ENCODE peak calls at places on chromosome 10, in four cellular contexts. One of them, this sample, is unnamed.

GRCh38 chr10:23200586-23200985 is 8.5 kb downstream of the PTF1A start:
- DNase-seq in Right ventricle myocardium superior: no peak
- DNase-seq in activated T-helper 1 cell treated with Interleukin-2 at 50 U/mL for 16 hours: no peak
- DNase-seq in T-helper 2 cell: no peak
- DNase-seq in this sample: no peak

GRCh38 chr10:67225226-67225625 is 299.4 kb downstream of the LRRTM3 start:
- DNase-seq in Right ventricle myocardium superior: no peak
- DNase-seq in activated T-helper 1 cell treated with Interleukin-2 at 50 U/mL for 16 hours: no peak
- DNase-seq in T-helper 2 cell: no peak
- DNase-seq in this sample: no peak

GRCh38 chr10:126111562-126111961 is 215.2 kb downstream of the FANK1 start:
- DNase-seq in Right ventricle myocardium superior: no peak
- DNase-seq in activated T-helper 1 cell treated with Interleukin-2 at 50 U/mL for 16 hours: no peak
- DNase-seq in T-helper 2 cell: no peak
- DNase-seq in this sample: no peak

GRCh38 chr10:118701529-118702323 is 53.0 kb downstream of the CACUL1 start:
- DNase-seq in Right ventricle myocardium superior: no peak
- DNase-seq in activated T-helper 1 cell treated with Interleukin-2 at 50 U/mL for 16 hours: no peak
- DNase-seq in T-helper 2 cell: no peak
- DNase-seq in this sample: no peak

GRCh38 chr10:17326377-17326776 is 98.3 kb downstream of the VIM start:
- DNase-seq in Right ventricle myocardium superior: no peak
- DNase-seq in activated T-helper 1 cell treated with Interleukin-2 at 50 U/mL for 16 hours: no peak
- DNase-seq in T-helper 2 cell: no peak
- DNase-seq in this sample: no peak

GRCh38 chr10:33539137-33539536 is 204.7 kb upstream of the NRP1 start:
- DNase-seq in Right ventricle myocardium superior: no peak
- DNase-seq in activated T-helper 1 cell treated with Interleukin-2 at 50 U/mL for 16 hours: no peak
- DNase-seq in T-helper 2 cell: no peak
- DNase-seq in this sample: no peak

GRCh38 chr10:113518816-113519591 is 33.8 kb upstream of the HABP2 start:
- DNase-seq in Right ventricle myocardium superior: no peak
- DNase-seq in activated T-helper 1 cell treated with Interleukin-2 at 50 U/mL for 16 hours: no peak
- DNase-seq in T-helper 2 cell: no peak
- DNase-seq in this sample: no peak

GRCh38 chr10:17007836-17008235 is 121.8 kb downstream of the CUBN start:
- DNase-seq in Right ventricle myocardium superior: no peak
- DNase-seq in activated T-helper 1 cell treated with Interleukin-2 at 50 U/mL for 16 hours: no peak
- DNase-seq in T-helper 2 cell: no peak
- DNase-seq in this sample: no peak

GRCh38 chr10:119207713-119208552 is 562 bp downstream of the GRK5 start:
- DNase-seq in Right ventricle myocardium superior: peak
- DNase-seq in activated T-helper 1 cell treated with Interleukin-2 at 50 U/mL for 16 hours: no peak
- DNase-seq in T-helper 2 cell: no peak
- DNase-seq in this sample: peak

GRCh38 chr10:73456187-73456890 is 23.0 kb upstream of the MSS51 start:
- DNase-seq in Right ventricle myocardium superior: no peak
- DNase-seq in activated T-helper 1 cell treated with Interleukin-2 at 50 U/mL for 16 hours: no peak
- DNase-seq in T-helper 2 cell: no peak
- DNase-seq in this sample: no peak

GRCh38 chr10:11401314-11402222 is 209.9 kb downstream of the USP6NL start:
- DNase-seq in Right ventricle myocardium superior: no peak
- DNase-seq in activated T-helper 1 cell treated with Interleukin-2 at 50 U/mL for 16 hours: no peak
- DNase-seq in T-helper 2 cell: no peak
- DNase-seq in this sample: no peak

GRCh38 chr10:79239275-79239779 is 107.9 kb upstream of the PPIF start:
- DNase-seq in Right ventricle myocardium superior: peak
- DNase-seq in activated T-helper 1 cell treated with Interleukin-2 at 50 U/mL for 16 hours: no peak
- DNase-seq in T-helper 2 cell: no peak
- DNase-seq in this sample: no peak

GRCh38 chr10:47366731-47367460 is 17.2 kb downstream of the ZNF488 start:
- DNase-seq in Right ventricle myocardium superior: no peak
- DNase-seq in activated T-helper 1 cell treated with Interleukin-2 at 50 U/mL for 16 hours: no peak
- DNase-seq in T-helper 2 cell: no peak
- DNase-seq in this sample: no peak

GRCh38 chr10:44439845-44440244 is 54.9 kb upstream of the CXCL12 start:
- DNase-seq in Right ventricle myocardium superior: no peak
- DNase-seq in activated T-helper 1 cell treated with Interleukin-2 at 50 U/mL for 16 hours: no peak
- DNase-seq in T-helper 2 cell: no peak
- DNase-seq in this sample: peak

GRCh38 chr10:6236349-6237188 is 33.8 kb downstream of the PFKFB3 start:
- DNase-seq in Right ventricle myocardium superior: no peak
- DNase-seq in activated T-helper 1 cell treated with Interleukin-2 at 50 U/mL for 16 hours: no peak
- DNase-seq in T-helper 2 cell: no peak
- DNase-seq in this sample: no peak

GRCh38 chr10:36126076-36126475 is 484.0 kb upstream of the FZD8 start:
- DNase-seq in Right ventricle myocardium superior: no peak
- DNase-seq in activated T-helper 1 cell treated with Interleukin-2 at 50 U/mL for 16 hours: no peak
- DNase-seq in T-helper 2 cell: no peak
- DNase-seq in this sample: no peak

GRCh38 chr10:118264252-118264651 is 77.9 kb downstream of the FAM204A start:
- DNase-seq in Right ventricle myocardium superior: no peak
- DNase-seq in activated T-helper 1 cell treated with Interleukin-2 at 50 U/mL for 16 hours: no peak
- DNase-seq in T-helper 2 cell: no peak
- DNase-seq in this sample: no peak

GRCh38 chr10:58268946-58269831 is at the start of gene CISD1:
- DNase-seq in Right ventricle myocardium superior: peak
- DNase-seq in activated T-helper 1 cell treated with Interleukin-2 at 50 U/mL for 16 hours: peak
- DNase-seq in T-helper 2 cell: peak
- DNase-seq in this sample: peak

GRCh38 chr10:128709975-128710794 is 584.0 kb upstream of the MKI67 start:
- DNase-seq in Right ventricle myocardium superior: no peak
- DNase-seq in activated T-helper 1 cell treated with Interleukin-2 at 50 U/mL for 16 hours: no peak
- DNase-seq in T-helper 2 cell: no peak
- DNase-seq in this sample: no peak

GRCh38 chr10:63819753-63820347 is 298.6 kb downstream of the REEP3 start:
- DNase-seq in Right ventricle myocardium superior: peak
- DNase-seq in activated T-helper 1 cell treated with Interleukin-2 at 50 U/mL for 16 hours: no peak
- DNase-seq in T-helper 2 cell: no peak
- DNase-seq in this sample: peak

GRCh38 chr10:70272925-70273316 is 10.9 kb downstream of the NPFFR1 start:
- DNase-seq in Right ventricle myocardium superior: no peak
- DNase-seq in activated T-helper 1 cell treated with Interleukin-2 at 50 U/mL for 16 hours: no peak
- DNase-seq in T-helper 2 cell: no peak
- DNase-seq in this sample: no peak

GRCh38 chr10:120459185-120459584 is 2.2 kb downstream of the PLPP4 start:
- DNase-seq in Right ventricle myocardium superior: no peak
- DNase-seq in activated T-helper 1 cell treated with Interleukin-2 at 50 U/mL for 16 hours: no peak
- DNase-seq in T-helper 2 cell: no peak
- DNase-seq in this sample: no peak

GRCh38 chr10:34081948-34082347 is 733.1 kb downstream of the PARD3 start:
- DNase-seq in Right ventricle myocardium superior: no peak
- DNase-seq in activated T-helper 1 cell treated with Interleukin-2 at 50 U/mL for 16 hours: no peak
- DNase-seq in T-helper 2 cell: no peak
- DNase-seq in this sample: no peak

GRCh38 chr10:131810036-131810804 is 90.6 kb upstream of the PPP2R2D start:
- DNase-seq in Right ventricle myocardium superior: peak
- DNase-seq in activated T-helper 1 cell treated with Interleukin-2 at 50 U/mL for 16 hours: no peak
- DNase-seq in T-helper 2 cell: no peak
- DNase-seq in this sample: no peak